ENCODE peak calls at places on chromosomes 2 and 18, in four cellular contexts. D is IMR-90, S is A549, B is transverse colon. R is an unnamed sample.

GRCh38 chr18:78739843-78740677 is 239.6 kb upstream of the SALL3 start:
- DNase-seq in B (no peak), D (no peak), S (no peak), R (no peak)

GRCh38 chr2:5617796-5618195 is 74.4 kb upstream of the SOX11 start:
- DNase-seq in D (no peak), B (no peak), S (no peak), R (no peak)

GRCh38 chr2:26629751-26630150 is 11.4 kb downstream of the CIB4 start:
- DNase-seq in D (no peak), B (no peak), S (no peak), R (no peak)

GRCh38 chr2:19711470-19712372 is 190.1 kb downstream of the TTC32 start:
- DNase-seq in B (peak), S (peak), D (peak), R (peak)

GRCh38 chr2:207311316-207312005 is 145.7 kb upstream of the KLF7 start:
- DNase-seq in D (peak), B (peak), S (peak), R (peak)

GRCh38 chr2:216934151-216934550 is 74.3 kb upstream of the TNP1 start:
- DNase-seq in S (no peak), D (no peak), B (no peak), R (no peak)

GRCh38 chr2:18046558-18046957 is 168.1 kb downstream of the KCNS3 start:
- DNase-seq in B (no peak), D (peak), S (no peak), R (no peak)

GRCh38 chr2:183248866-183249567 is 124.8 kb downstream of the NUP35 start:
- DNase-seq in S (peak), B (no peak), D (peak), R (no peak)

GRCh38 chr2:101307950-101308431 is 510 bp downstream of the RNF149 start:
- DNase-seq in B (peak), D (no peak), S (peak), R (no peak)

GRCh38 chr2:95079455-95079776 is 42.2 kb downstream of the MRPS5 start:
- DNase-seq in D (no peak), B (no peak), S (no peak), R (no peak)

GRCh38 chr2:120982598-120982997 is 246.9 kb downstream of the GLI2 start:
- DNase-seq in D (no peak), S (no peak), B (no peak), R (no peak)

GRCh38 chr2:121994238-121995206 is 239.1 kb downstream of the TSN start:
- DNase-seq in S (no peak), B (no peak), D (no peak), R (no peak)

GRCh38 chr2:31051213-31052185 is 86.7 kb downstream of the GALNT14 start:
- DNase-seq in S (no peak), B (no peak), D (no peak), R (no peak)

GRCh38 chr2:202376460-202377307 is 557 bp downstream of the BMPR2 start:
- DNase-seq in B (peak), D (peak), S (no peak), R (no peak)

GRCh38 chr2:54183281-54183680 is 67.9 kb downstream of the ACYP2 start:
- DNase-seq in D (no peak), B (no peak), S (no peak), R (no peak)

GRCh38 chr2:11234309-11234708 is 79.0 kb downstream of the SLC66A3 start:
- DNase-seq in S (no peak), D (peak), B (no peak), R (no peak)

GRCh38 chr18:57251747-57252146 is 100.6 kb upstream of the ST8SIA3 start:
- DNase-seq in S (no peak), B (no peak), D (no peak), R (no peak)

GRCh38 chr2:28430790-28431418 is 38.2 kb downstream of the FOSL2 start:
- DNase-seq in B (no peak), S (no peak), D (no peak), R (no peak)

GRCh38 chr2:28430377-28430765 is 37.7 kb downstream of the FOSL2 start:
- DNase-seq in D (no peak), S (no peak), B (no peak), R (no peak)

GRCh38 chr2:28432362-28432761 is 39.7 kb downstream of the FOSL2 start:
- DNase-seq in B (no peak), D (no peak), S (no peak), R (no peak)

GRCh38 chr2:28433215-28433614 is 40.6 kb downstream of the FOSL2 start:
- DNase-seq in S (no peak), B (no peak), D (no peak), R (no peak)

DNA sequence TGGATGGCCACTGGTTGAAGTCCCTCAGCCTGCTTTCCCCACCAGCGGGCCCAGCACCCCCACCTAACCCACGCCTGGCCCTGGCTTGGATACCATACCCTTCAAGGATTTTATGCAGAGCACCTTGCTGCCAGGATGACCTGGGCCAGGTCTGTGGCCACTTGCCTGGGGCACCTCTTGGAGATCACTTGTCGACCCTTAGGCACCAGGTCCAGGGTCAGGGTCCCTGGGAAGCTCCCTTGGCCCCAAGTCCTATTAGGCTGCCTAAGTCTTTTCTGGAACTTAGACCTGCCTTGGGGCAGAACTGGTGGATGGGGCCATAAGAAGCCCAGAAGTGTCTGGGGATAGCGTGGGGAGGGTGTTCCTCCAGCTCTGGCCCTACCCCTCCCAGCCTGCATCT is 39.1 kb downstream of the FOSL2 start:
- DNase-seq in B (no peak), S (no peak), D (no peak), R (no peak)
- H3K27ac ChIP-seq in B (no peak), S (no peak), D (no peak), R (no peak)

GRCh38 chr2:141113301-141113700 is 1017.5 kb downstream of the LRP1B start:
- DNase-seq in B (no peak), D (no peak), S (no peak), R (no peak)

GRCh38 chr2:141105763-141106162 is 1025.1 kb downstream of the LRP1B start:
- DNase-seq in B (no peak), D (no peak), S (no peak), R (no peak)

DNA sequence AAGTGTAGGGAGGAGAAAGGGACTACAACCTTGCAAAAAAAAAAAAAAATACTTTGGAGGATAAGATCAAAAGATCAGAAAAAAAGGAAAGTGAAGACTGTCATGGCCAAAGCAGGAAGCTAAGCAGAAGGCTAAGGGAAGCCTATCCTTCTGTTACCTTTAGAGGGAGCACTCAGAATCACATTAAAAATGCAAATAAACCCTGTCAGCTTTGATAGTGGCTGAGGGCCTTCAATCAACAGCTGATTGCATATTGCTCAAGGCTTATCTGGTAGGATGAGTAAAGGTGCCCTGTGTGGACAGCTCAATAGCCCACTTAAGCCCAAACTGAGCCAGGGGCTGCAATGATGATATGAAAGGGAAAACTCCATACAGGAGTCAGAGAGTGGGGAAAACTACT is 1021.2 kb downstream of the LRP1B start:
- DNase-seq in B (no peak), S (no peak), D (no peak), R (no peak)
- TF ChIP-seq CTCF in B (no peak), S (no peak), D (peak), R (peak)

GRCh38 chr18:30625961-30626360 is 416.6 kb downstream of the DSC3 start:
- DNase-seq in B (no peak), D (no peak), S (no peak), R (no peak)

GRCh38 chr18:30618567-30618966 is 424.0 kb downstream of the DSC3 start:
- DNase-seq in S (no peak), B (no peak), D (no peak), R (no peak)

GRCh38 chr18:30623401-30624065 is 419.0 kb downstream of the DSC3 start:
- DNase-seq in B (no peak), S (no peak), D (no peak), R (no peak)

GRCh38 chr18:30622104-30622503 is 420.4 kb downstream of the DSC3 start:
- DNase-seq in D (no peak), B (no peak), S (no peak), R (no peak)

DNA sequence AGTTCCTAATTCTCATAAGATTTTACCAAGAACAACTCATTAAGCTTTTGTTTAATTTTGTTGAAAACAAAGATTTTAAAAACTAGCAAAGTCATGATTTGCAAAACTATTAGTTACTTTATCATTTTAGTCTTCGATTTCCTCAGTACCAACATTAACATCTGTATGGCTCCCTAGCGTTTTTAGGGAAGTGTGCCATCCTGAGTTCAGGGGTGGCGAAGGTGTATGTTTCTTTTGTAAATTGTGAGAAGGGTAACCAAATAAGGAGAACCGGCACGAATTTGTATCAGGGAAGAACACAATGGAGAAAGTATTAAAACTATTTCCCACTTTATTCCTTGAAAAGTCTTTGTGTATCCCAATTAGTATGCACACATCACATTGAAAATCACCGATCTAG is 419.9 kb downstream of the DSC3 start:
- DNase-seq in S (no peak), B (no peak), D (no peak), R (no peak)
- H3K4me3 ChIP-seq in S (no peak), B (no peak), D (no peak), R (no peak)

DNA sequence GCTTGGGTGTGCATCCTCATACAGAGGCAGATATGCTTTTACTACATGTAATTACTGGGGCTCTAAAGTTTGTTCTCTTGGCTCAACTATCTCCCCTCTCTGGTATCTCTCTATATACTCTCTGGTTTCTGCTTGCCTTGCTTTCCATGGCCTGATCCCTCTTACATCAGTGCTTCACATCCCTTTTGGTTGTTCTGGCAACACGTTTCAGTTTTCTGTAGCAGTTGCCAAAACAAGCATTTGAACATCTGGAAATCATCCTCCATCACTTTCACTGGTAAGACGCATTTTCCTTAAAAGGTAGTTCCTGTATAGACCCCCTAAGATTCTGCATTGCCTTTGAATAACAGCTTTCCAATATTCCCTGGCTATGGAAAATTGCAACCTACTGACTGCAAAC is 26.0 kb downstream of the COL5A2 start:
- DNase-seq in D (peak), S (no peak), B (no peak), R (peak)
- H3K27ac ChIP-seq in D (peak), S (no peak), B (no peak), R (no peak)

GRCh38 chr2:97741251-97741650 is 27.9 kb downstream of the ZAP70 start:
- DNase-seq in S (no peak), B (no peak), D (no peak), R (no peak)

GRCh38 chr2:97742381-97742847 is 29.0 kb downstream of the ZAP70 start:
- DNase-seq in B (no peak), S (no peak), D (no peak), R (no peak)

GRCh38 chr2:97740590-97741182 is 27.3 kb downstream of the ZAP70 start:
- DNase-seq in B (peak), S (peak), D (peak), R (no peak)

GRCh38 chr2:97739893-97740245 is 26.5 kb downstream of the ZAP70 start:
- DNase-seq in D (no peak), B (no peak), S (no peak), R (no peak)

DNA sequence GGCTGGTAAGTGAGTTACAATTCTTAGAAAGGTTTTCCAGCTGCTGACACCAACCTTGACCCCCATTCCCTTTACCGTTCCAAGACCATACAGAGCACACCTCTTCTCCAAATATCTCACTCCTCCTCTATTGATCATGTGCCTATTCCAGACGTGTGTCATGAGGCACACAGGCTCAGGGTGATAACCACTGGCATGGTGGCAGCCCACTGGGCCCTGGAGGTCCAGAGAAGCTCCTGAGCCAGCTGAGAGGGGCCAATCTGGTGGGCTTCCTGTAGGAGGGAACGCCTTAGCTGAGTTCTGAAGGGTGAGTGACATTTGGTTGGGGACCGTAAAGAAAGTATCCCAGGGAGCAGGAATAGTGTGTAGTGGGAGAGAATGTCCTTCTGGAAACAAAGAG is 28.3 kb downstream of the ZAP70 start:
- DNase-seq in D (no peak), S (no peak), B (no peak), R (no peak)
- TF ChIP-seq CTCF in D (no peak), S (no peak), B (no peak), R (no peak)

DNA sequence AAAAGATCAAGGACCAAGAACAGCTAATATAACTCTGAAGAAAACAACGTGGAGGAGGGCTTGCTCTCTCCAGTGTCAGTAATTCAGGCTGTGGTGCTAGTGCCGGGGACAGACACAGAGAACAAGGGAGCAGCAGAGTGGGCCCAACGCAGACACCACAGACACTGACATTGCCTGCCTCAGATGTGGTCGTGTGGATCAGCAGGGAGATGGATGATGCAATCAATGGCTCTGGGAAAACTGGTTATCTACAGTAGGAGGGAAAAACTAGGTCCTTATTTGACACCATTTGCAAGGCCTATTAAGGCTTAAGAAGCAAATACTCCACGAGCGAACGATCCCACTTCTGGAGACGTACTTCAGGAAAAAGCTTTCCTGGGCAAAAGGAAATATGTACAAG is 36.1 kb downstream of the HDLBP start:
- DNase-seq in S (no peak), D (peak), B (no peak), R (no peak)
- H3K4me3 ChIP-seq in S (no peak), D (no peak), B (no peak), R (no peak)